ENCODE peak calls at places on chromosome 2, in five cellular contexts. One of them, this sample, is unnamed.
A peak's percentile ranks its signal among the peaks of the same experiment; 100 is the strongest.

GRCh38 chr2:181715033-181715630 is 34.8 kb upstream of the NEUROD1 start:
- DNase-seq in psoas muscle: no peak
- DNase-seq in MM.1S: peak; percentile 81
- DNase-seq in H9: peak; percentile 61
- DNase-seq in PC-3: peak; percentile 89
- DNase-seq in this sample: peak; percentile 51

GRCh38 chr2:195716466-195716865 is 59.4 kb downstream of the SLC39A10 start:
- DNase-seq in psoas muscle: no peak
- DNase-seq in MM.1S: no peak
- DNase-seq in H9: no peak
- DNase-seq in PC-3: no peak
- DNase-seq in this sample: no peak

GRCh38 chr2:227826019-227826521 is 12.4 kb downstream of the CCL20 start:
- DNase-seq in psoas muscle: no peak
- DNase-seq in MM.1S: no peak
- DNase-seq in H9: no peak
- DNase-seq in PC-3: no peak
- DNase-seq in this sample: peak; percentile 42

GRCh38 chr2:126797622-126798275 is 100.9 kb upstream of the TEX51 start:
- DNase-seq in psoas muscle: no peak
- DNase-seq in MM.1S: no peak
- DNase-seq in H9: peak; percentile 21
- DNase-seq in PC-3: no peak
- DNase-seq in this sample: no peak

GRCh38 chr2:191064590-191064989 is 50.6 kb upstream of the STAT1 start:
- DNase-seq in psoas muscle: no peak
- DNase-seq in MM.1S: no peak
- DNase-seq in H9: no peak
- DNase-seq in PC-3: no peak
- DNase-seq in this sample: peak; percentile 17

GRCh38 chr2:28406276-28407096 is 13.8 kb downstream of the FOSL2 start:
- DNase-seq in psoas muscle: peak; percentile 46
- DNase-seq in MM.1S: no peak
- DNase-seq in H9: no peak
- DNase-seq in PC-3: no peak
- DNase-seq in this sample: peak; percentile 90

GRCh38 chr2:26148501-26148900 is 24.4 kb upstream of the GAREM2 start:
- DNase-seq in psoas muscle: no peak
- DNase-seq in MM.1S: no peak
- DNase-seq in H9: no peak
- DNase-seq in PC-3: peak; percentile 30
- DNase-seq in this sample: no peak

GRCh38 chr2:11863103-11863502 is 116.7 kb downstream of the LPIN1 start:
- DNase-seq in psoas muscle: no peak
- DNase-seq in MM.1S: peak; percentile 21
- DNase-seq in H9: no peak
- DNase-seq in PC-3: no peak
- DNase-seq in this sample: no peak

GRCh38 chr2:177799531-177799930 is 273.0 kb downstream of the PDE11A start:
- DNase-seq in psoas muscle: no peak
- DNase-seq in MM.1S: peak; percentile 34
- DNase-seq in H9: peak; percentile 40
- DNase-seq in PC-3: peak; percentile 48
- DNase-seq in this sample: no peak

GRCh38 chr2:180324191-180324590 is 317.1 kb upstream of the CWC22 start:
- DNase-seq in psoas muscle: no peak
- DNase-seq in MM.1S: no peak
- DNase-seq in H9: no peak
- DNase-seq in PC-3: no peak
- DNase-seq in this sample: no peak

GRCh38 chr2:64402876-64403275 is 51.1 kb upstream of the LGALSL start:
- DNase-seq in psoas muscle: no peak
- DNase-seq in MM.1S: no peak
- DNase-seq in H9: no peak
- DNase-seq in PC-3: peak; percentile 57
- DNase-seq in this sample: no peak

GRCh38 chr2:28228419-28228995 is 164.2 kb upstream of the FOSL2 start:
- DNase-seq in psoas muscle: no peak
- DNase-seq in MM.1S: no peak
- DNase-seq in H9: no peak
- DNase-seq in PC-3: peak; percentile 9
- DNase-seq in this sample: no peak

GRCh38 chr2:65064728-65065552 is 8.7 kb downstream of the CEP68 start:
- DNase-seq in psoas muscle: peak; percentile 78
- DNase-seq in MM.1S: peak; percentile 83
- DNase-seq in H9: no peak
- DNase-seq in PC-3: peak; percentile 84
- DNase-seq in this sample: peak; percentile 57

GRCh38 chr2:164178835-164179470 is 442.3 kb downstream of the GRB14 start:
- DNase-seq in psoas muscle: no peak
- DNase-seq in MM.1S: peak; percentile 59
- DNase-seq in H9: no peak
- DNase-seq in PC-3: no peak
- DNase-seq in this sample: no peak

GRCh38 chr2:178674122-178674521 is 133.1 kb downstream of the TTN start:
- DNase-seq in psoas muscle: no peak
- DNase-seq in MM.1S: no peak
- DNase-seq in H9: no peak
- DNase-seq in PC-3: peak; percentile 52
- DNase-seq in this sample: no peak

GRCh38 chr2:216495656-216496055 is 3.0 kb upstream of the RPL37A start:
- DNase-seq in psoas muscle: no peak
- DNase-seq in MM.1S: no peak
- DNase-seq in H9: no peak
- DNase-seq in PC-3: no peak
- DNase-seq in this sample: no peak

GRCh38 chr2:3282056-3282998 is 95.3 kb downstream of the EIPR1 start:
- DNase-seq in psoas muscle: peak; percentile 31
- DNase-seq in MM.1S: no peak
- DNase-seq in H9: peak; percentile 24
- DNase-seq in PC-3: peak; percentile 69
- DNase-seq in this sample: no peak

GRCh38 chr2:176187306-176188217 is 906 bp upstream of the HOXD1 start:
- DNase-seq in psoas muscle: no peak
- DNase-seq in MM.1S: peak; percentile 9
- DNase-seq in H9: peak; percentile 44
- DNase-seq in PC-3: no peak
- DNase-seq in this sample: no peak

GRCh38 chr2:152874955-152875354 is 156.5 kb downstream of the ARL6IP6 start:
- DNase-seq in psoas muscle: no peak
- DNase-seq in MM.1S: no peak
- DNase-seq in H9: no peak
- DNase-seq in PC-3: no peak
- DNase-seq in this sample: no peak

DNA sequence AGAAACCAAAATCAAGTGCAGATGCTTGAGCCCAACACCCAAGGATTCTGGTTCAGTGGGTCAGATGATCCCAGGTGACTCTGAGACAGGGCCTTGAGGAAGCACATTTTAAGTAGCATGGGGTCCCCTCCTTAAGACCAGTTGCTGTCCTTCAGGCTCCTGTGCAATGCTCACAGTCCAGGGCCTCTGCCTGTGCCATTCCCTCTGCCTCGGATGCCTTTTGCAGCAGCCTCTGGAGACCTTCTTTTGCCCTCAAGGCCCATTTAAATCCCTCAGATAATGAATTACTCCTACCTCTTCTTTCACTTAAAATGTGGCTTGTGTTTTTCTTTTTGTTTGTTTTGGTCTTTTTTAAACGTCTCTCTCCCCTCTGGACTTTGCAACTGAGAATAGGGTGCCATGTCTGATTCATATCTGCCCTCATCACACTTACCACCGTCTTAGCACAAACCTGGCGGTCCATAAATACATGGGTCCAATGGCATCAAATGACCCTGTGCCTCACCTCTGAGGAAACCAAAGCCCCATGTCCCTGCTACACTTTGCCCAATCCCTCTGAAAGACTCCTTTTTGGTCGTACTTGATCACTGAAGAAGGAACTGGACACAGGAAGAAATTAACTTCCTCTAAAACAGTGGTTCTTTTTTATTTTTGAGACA is 14.2 kb downstream of the ACTG2 start:
- DNase-seq in psoas muscle: no peak
- DNase-seq in MM.1S: no peak
- DNase-seq in H9: no peak
- DNase-seq in PC-3: no peak
- DNase-seq in this sample: no peak
- H3K27ac ChIP-seq in psoas muscle: no peak overlapping the region
- H3K27ac ChIP-seq in MM.1S: no peak overlapping the region
- H3K27ac ChIP-seq in H9: no peak overlapping the region
- H3K27ac ChIP-seq in PC-3: no peak overlapping the region
- H3K27ac ChIP-seq in this sample: no peak overlapping the region

GRCh38 chr2:85405076-85405402 is 5.1 kb downstream of the CAPG start:
- DNase-seq in psoas muscle: no peak
- DNase-seq in MM.1S: no peak
- DNase-seq in H9: no peak
- DNase-seq in PC-3: no peak
- DNase-seq in this sample: no peak
- H3K4me1 ChIP-seq in psoas muscle: no peaks in the 10 kb centered on the region
- H3K4me1 ChIP-seq in MM.1S: peaks cover 19% of the 10 kb centered on the region
- H3K4me1 ChIP-seq in H9: peaks cover 15% of the 10 kb centered on the region
- H3K4me1 ChIP-seq in PC-3: peaks cover 13% of the 10 kb centered on the region
- H3K4me1 ChIP-seq in this sample: peaks cover 48% of the 10 kb centered on the region

GRCh38 chr2:238897911-238898311 is 50.0 kb downstream of the TWIST2 start:
- DNase-seq in psoas muscle: no peak
- DNase-seq in MM.1S: no peak
- DNase-seq in H9: no peak
- DNase-seq in PC-3: no peak
- DNase-seq in this sample: no peak

GRCh38 chr2:238895901-238896600 is 48.2 kb downstream of the TWIST2 start:
- DNase-seq in psoas muscle: peak; percentile 79
- DNase-seq in MM.1S: no peak
- DNase-seq in H9: peak; percentile 81
- DNase-seq in PC-3: no peak
- DNase-seq in this sample: no peak

GRCh38 chr2:238898534-238899281 is 50.8 kb downstream of the TWIST2 start:
- DNase-seq in psoas muscle: no peak
- DNase-seq in MM.1S: no peak
- DNase-seq in H9: no peak
- DNase-seq in PC-3: no peak
- DNase-seq in this sample: no peak

GRCh38 chr2:238896641-238897040 is 48.8 kb downstream of the TWIST2 start:
- DNase-seq in psoas muscle: no peak
- DNase-seq in MM.1S: no peak
- DNase-seq in H9: no peak
- DNase-seq in PC-3: no peak
- DNase-seq in this sample: no peak

DNA sequence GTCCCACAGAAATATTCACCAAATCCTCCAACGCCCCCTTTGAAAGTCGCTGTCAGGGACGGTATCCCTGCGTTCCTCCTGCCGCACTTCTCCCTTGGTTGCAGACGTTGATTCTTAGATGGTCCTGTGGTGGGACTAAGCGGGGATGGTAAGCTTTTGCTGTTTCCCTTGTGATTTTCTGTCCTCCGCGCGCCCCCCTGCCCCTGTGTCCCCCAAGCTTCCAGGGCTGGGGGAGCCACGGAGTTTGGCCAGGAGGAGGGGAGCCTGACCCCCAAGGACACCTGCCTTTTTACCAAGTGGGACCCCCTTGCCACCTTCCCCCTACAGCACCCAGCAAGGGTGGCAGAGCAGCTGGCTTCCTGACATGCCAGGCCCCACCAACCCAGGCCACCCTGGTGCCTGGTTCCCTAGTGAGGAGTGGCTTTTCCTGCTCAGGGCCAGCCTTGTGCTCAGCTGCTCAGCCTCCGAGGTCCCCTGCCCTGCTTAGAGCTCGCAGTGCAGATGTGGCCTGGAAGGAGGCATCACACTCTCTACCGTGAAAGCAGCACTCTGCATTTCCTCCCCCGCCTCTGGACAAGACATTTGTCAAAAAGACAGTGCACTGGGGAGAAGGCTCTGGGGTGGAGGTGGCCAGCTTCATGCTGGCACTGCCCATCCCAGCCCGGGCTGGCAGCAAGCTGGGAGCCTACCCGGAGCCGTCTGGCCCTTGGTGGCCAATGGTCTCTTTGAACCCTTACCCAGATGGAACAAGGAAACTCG is 49.4 kb downstream of the TWIST2 start:
- DNase-seq in psoas muscle: no peak
- DNase-seq in MM.1S: no peak
- DNase-seq in H9: no peak
- DNase-seq in PC-3: no peak
- DNase-seq in this sample: no peak
- H3K27ac ChIP-seq in psoas muscle: no peak overlapping the region
- H3K27ac ChIP-seq in MM.1S: no peak overlapping the region
- H3K27ac ChIP-seq in H9: no peak overlapping the region
- H3K27ac ChIP-seq in PC-3: no peak overlapping the region
- H3K27ac ChIP-seq in this sample: no peak overlapping the region

GRCh38 chr2:105866439-105867170 is 121.9 kb downstream of the NCK2 start:
- DNase-seq in psoas muscle: no peak
- DNase-seq in MM.1S: no peak
- DNase-seq in H9: no peak
- DNase-seq in PC-3: peak; percentile 13
- DNase-seq in this sample: no peak
- H3K4me1 ChIP-seq in psoas muscle: peaks cover 59% of the 10 kb centered on the region
- H3K4me1 ChIP-seq in MM.1S: no peaks in the 10 kb centered on the region
- H3K4me1 ChIP-seq in H9: no peaks in the 10 kb centered on the region
- H3K4me1 ChIP-seq in PC-3: no peaks in the 10 kb centered on the region
- H3K4me1 ChIP-seq in this sample: peaks cover 97% of the 10 kb centered on the region

DNA sequence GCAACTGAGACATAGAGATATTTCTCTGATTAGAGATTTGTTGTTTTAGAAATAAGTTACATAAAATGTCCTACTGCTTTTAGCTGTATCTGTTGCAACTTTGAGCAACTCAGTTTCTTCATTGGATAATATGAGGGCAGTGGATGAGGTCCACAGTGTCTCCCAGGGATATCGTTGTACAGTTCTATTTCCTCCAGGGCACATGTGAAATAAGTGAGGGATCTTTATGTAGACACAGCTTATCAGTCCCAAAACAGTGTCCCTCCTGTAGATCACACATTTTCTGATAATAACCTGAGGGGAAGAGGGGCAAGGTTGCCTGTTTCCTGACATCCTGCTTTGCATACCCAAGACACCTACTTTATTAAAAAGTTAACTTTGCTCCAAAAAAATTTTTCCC is 1231.2 kb upstream of the ZEB2 start:
- DNase-seq in psoas muscle: no peak
- DNase-seq in MM.1S: no peak
- DNase-seq in H9: no peak
- DNase-seq in PC-3: no peak
- DNase-seq in this sample: no peak
- H3K27ac ChIP-seq in psoas muscle: no peak overlapping the region
- H3K27ac ChIP-seq in MM.1S: no peak overlapping the region
- H3K27ac ChIP-seq in H9: no peak overlapping the region
- H3K27ac ChIP-seq in PC-3: peak overlapping the region; percentile 71
- H3K27ac ChIP-seq in this sample: no peak overlapping the region

This sample was measured in CD4-positive, alpha-beta memory T cell.